ENCODE peak calls at places on chromosomes 12 and 14, in eight cellular contexts. One of them, this sample, is unnamed. For H3K36me3 and H3K9me3, the result is how much of the 10 kb centered on the place peaks cover.

GRCh38 chr14:49634547-49635334 is at the start of gene DNAAF2:
- DNase-seq in heart left ventricle: peak
- DNase-seq in endodermal cell: peak
- DNase-seq in prostate gland: peak
- DNase-seq in mucosa of descending colon: peak
- DNase-seq in thyroid gland: peak
- DNase-seq in neuronal stem cell: peak
- DNase-seq in OCI-LY7: peak
- DNase-seq in this sample: peak

GRCh38 chr12:47547077-47547476 is 158.8 kb downstream of the RPAP3 start:
- DNase-seq in heart left ventricle: no peak
- DNase-seq in endodermal cell: peak
- DNase-seq in prostate gland: no peak
- DNase-seq in mucosa of descending colon: no peak
- DNase-seq in thyroid gland: no peak
- DNase-seq in neuronal stem cell: no peak
- DNase-seq in OCI-LY7: no peak
- DNase-seq in this sample: no peak

GRCh38 chr14:83561261-83561660 is 1968.7 kb upstream of the FLRT2 start:
- DNase-seq in heart left ventricle: no peak
- DNase-seq in endodermal cell: no peak
- DNase-seq in prostate gland: no peak
- DNase-seq in mucosa of descending colon: no peak
- DNase-seq in thyroid gland: no peak
- DNase-seq in neuronal stem cell: no peak
- DNase-seq in OCI-LY7: no peak
- DNase-seq in this sample: no peak

GRCh38 chr12:22264380-22264779 is 70.1 kb downstream of the ST8SIA1 start:
- DNase-seq in heart left ventricle: no peak
- DNase-seq in endodermal cell: no peak
- DNase-seq in prostate gland: no peak
- DNase-seq in mucosa of descending colon: no peak
- DNase-seq in thyroid gland: no peak
- DNase-seq in neuronal stem cell: no peak
- DNase-seq in OCI-LY7: no peak
- DNase-seq in this sample: no peak

GRCh38 chr12:979355-979754 is 11.7 kb upstream of the ERC1 start:
- DNase-seq in heart left ventricle: no peak
- DNase-seq in endodermal cell: no peak
- DNase-seq in prostate gland: no peak
- DNase-seq in mucosa of descending colon: no peak
- DNase-seq in thyroid gland: no peak
- DNase-seq in neuronal stem cell: no peak
- DNase-seq in OCI-LY7: no peak
- DNase-seq in this sample: no peak

GRCh38 chr14:92729632-92730358 is 18.6 kb downstream of the LGMN start:
- DNase-seq in heart left ventricle: no peak
- DNase-seq in endodermal cell: no peak
- DNase-seq in prostate gland: no peak
- DNase-seq in mucosa of descending colon: no peak
- DNase-seq in thyroid gland: no peak
- DNase-seq in neuronal stem cell: no peak
- DNase-seq in OCI-LY7: no peak
- DNase-seq in this sample: no peak

GRCh38 chr12:109295764-109296425 is 13.2 kb downstream of the FOXN4 start:
- DNase-seq in heart left ventricle: no peak
- DNase-seq in endodermal cell: no peak
- DNase-seq in prostate gland: no peak
- DNase-seq in mucosa of descending colon: no peak
- DNase-seq in thyroid gland: no peak
- DNase-seq in neuronal stem cell: no peak
- DNase-seq in OCI-LY7: no peak
- DNase-seq in this sample: no peak

GRCh38 chr12:1992732-1993131 is 11.5 kb downstream of the DCP1B start:
- DNase-seq in heart left ventricle: no peak
- DNase-seq in endodermal cell: no peak
- DNase-seq in prostate gland: no peak
- DNase-seq in mucosa of descending colon: peak
- DNase-seq in thyroid gland: no peak
- DNase-seq in neuronal stem cell: no peak
- DNase-seq in OCI-LY7: no peak
- DNase-seq in this sample: no peak

GRCh38 chr12:59078027-59078426 is 157.7 kb upstream of the LRIG3 start:
- DNase-seq in heart left ventricle: no peak
- DNase-seq in endodermal cell: no peak
- DNase-seq in prostate gland: no peak
- DNase-seq in mucosa of descending colon: no peak
- DNase-seq in thyroid gland: no peak
- DNase-seq in neuronal stem cell: no peak
- DNase-seq in OCI-LY7: no peak
- DNase-seq in this sample: no peak

GRCh38 chr14:20494935-20495766 is 10.2 kb upstream of the RNASE10 start:
- DNase-seq in heart left ventricle: no peak
- DNase-seq in endodermal cell: no peak
- DNase-seq in prostate gland: peak
- DNase-seq in mucosa of descending colon: no peak
- DNase-seq in thyroid gland: no peak
- DNase-seq in neuronal stem cell: no peak
- DNase-seq in OCI-LY7: no peak
- DNase-seq in this sample: no peak

GRCh38 chr14:36069535-36069900 is 107.0 kb downstream of the PTCSC3 start:
- DNase-seq in heart left ventricle: no peak
- DNase-seq in endodermal cell: peak
- DNase-seq in prostate gland: peak
- DNase-seq in mucosa of descending colon: peak
- DNase-seq in thyroid gland: peak
- DNase-seq in neuronal stem cell: peak
- DNase-seq in OCI-LY7: peak
- DNase-seq in this sample: peak

GRCh38 chr12:87967871-87968270 is 61.3 kb downstream of the C12orf50 start:
- DNase-seq in heart left ventricle: no peak
- DNase-seq in endodermal cell: no peak
- DNase-seq in prostate gland: no peak
- DNase-seq in mucosa of descending colon: no peak
- DNase-seq in thyroid gland: no peak
- DNase-seq in neuronal stem cell: no peak
- DNase-seq in OCI-LY7: no peak
- DNase-seq in this sample: no peak

GRCh38 chr12:28552472-28553061 is 362.3 kb downstream of the CCDC91 start:
- DNase-seq in heart left ventricle: no peak
- DNase-seq in endodermal cell: no peak
- DNase-seq in prostate gland: no peak
- DNase-seq in mucosa of descending colon: no peak
- DNase-seq in thyroid gland: no peak
- DNase-seq in neuronal stem cell: no peak
- DNase-seq in OCI-LY7: no peak
- DNase-seq in this sample: no peak

GRCh38 chr12:121762269-121762668 is 31.2 kb downstream of the RHOF start:
- DNase-seq in heart left ventricle: no peak
- DNase-seq in endodermal cell: no peak
- DNase-seq in prostate gland: no peak
- DNase-seq in mucosa of descending colon: no peak
- DNase-seq in thyroid gland: peak
- DNase-seq in neuronal stem cell: no peak
- DNase-seq in OCI-LY7: no peak
- DNase-seq in this sample: no peak

GRCh38 chr12:26117321-26117720 is 7.5 kb downstream of the BHLHE41 start:
- DNase-seq in heart left ventricle: no peak
- DNase-seq in endodermal cell: no peak
- DNase-seq in prostate gland: no peak
- DNase-seq in mucosa of descending colon: no peak
- DNase-seq in thyroid gland: no peak
- DNase-seq in neuronal stem cell: no peak
- DNase-seq in OCI-LY7: no peak
- DNase-seq in this sample: no peak

DNA sequence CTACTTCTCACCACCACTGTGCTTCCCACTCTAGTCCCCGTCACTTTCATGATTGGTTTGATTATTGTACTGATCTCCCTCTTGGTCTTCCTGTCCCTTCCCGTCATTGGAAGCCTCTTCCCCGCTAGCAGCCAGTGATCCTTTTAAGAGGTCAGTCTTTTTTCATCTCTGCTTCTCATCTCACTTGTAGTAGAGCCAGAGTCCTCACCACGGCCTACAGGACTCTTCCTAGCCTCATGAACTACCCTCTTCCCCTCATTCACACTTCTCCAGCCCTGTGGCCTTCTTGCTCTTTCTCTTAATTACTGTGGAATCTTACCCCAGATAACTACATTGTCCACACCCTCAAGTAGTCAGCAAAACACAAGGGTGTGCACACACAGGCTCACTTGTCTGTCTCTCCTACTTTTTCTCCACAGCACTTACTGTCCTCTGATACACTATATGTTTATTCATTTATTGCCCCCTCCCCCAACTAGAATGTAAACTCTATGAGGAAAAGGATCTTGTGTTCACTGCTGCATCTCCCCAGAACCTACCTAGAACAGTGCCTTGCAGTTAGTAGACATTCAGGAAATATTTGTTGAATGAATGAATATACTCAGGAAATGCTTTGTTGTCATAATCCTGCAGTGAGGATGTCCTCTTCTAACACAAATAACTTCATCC is 66.3 kb downstream of the CKB start:
- DNase-seq in heart left ventricle: no peak
- DNase-seq in endodermal cell: peak
- DNase-seq in prostate gland: no peak
- DNase-seq in mucosa of descending colon: no peak
- DNase-seq in thyroid gland: no peak
- DNase-seq in neuronal stem cell: no peak
- DNase-seq in OCI-LY7: no peak
- DNase-seq in this sample: no peak
- H3K36me3 ChIP-seq in heart left ventricle: under half
- H3K36me3 ChIP-seq in endodermal cell: under half
- H3K36me3 ChIP-seq in prostate gland: under half
- H3K36me3 ChIP-seq in mucosa of descending colon: under half
- H3K36me3 ChIP-seq in thyroid gland: under half
- H3K36me3 ChIP-seq in neuronal stem cell: under half
- H3K36me3 ChIP-seq in OCI-LY7: under half
- H3K36me3 ChIP-seq in this sample: under half

GRCh38 chr14:25430808-25431207 is 380.9 kb upstream of the STXBP6 start:
- DNase-seq in heart left ventricle: no peak
- DNase-seq in endodermal cell: no peak
- DNase-seq in prostate gland: no peak
- DNase-seq in mucosa of descending colon: no peak
- DNase-seq in thyroid gland: no peak
- DNase-seq in neuronal stem cell: no peak
- DNase-seq in OCI-LY7: no peak
- DNase-seq in this sample: no peak
- H3K9me3 ChIP-seq in heart left ventricle: under half
- H3K9me3 ChIP-seq in endodermal cell: under half
- H3K9me3 ChIP-seq in prostate gland: under half
- H3K9me3 ChIP-seq in mucosa of descending colon: under half
- H3K9me3 ChIP-seq in thyroid gland: under half
- H3K9me3 ChIP-seq in neuronal stem cell: under half
- H3K9me3 ChIP-seq in OCI-LY7: under half
- H3K9me3 ChIP-seq in this sample: under half

GRCh38 chr12:117167769-117168168 is 22.5 kb downstream of the FBXO21 start:
- DNase-seq in heart left ventricle: no peak
- DNase-seq in endodermal cell: no peak
- DNase-seq in prostate gland: no peak
- DNase-seq in mucosa of descending colon: no peak
- DNase-seq in thyroid gland: no peak
- DNase-seq in neuronal stem cell: no peak
- DNase-seq in OCI-LY7: no peak
- DNase-seq in this sample: no peak
- H3K36me3 ChIP-seq in heart left ventricle: half or more
- H3K36me3 ChIP-seq in endodermal cell: half or more
- H3K36me3 ChIP-seq in prostate gland: under half
- H3K36me3 ChIP-seq in mucosa of descending colon: under half
- H3K36me3 ChIP-seq in thyroid gland: half or more
- H3K36me3 ChIP-seq in neuronal stem cell: under half
- H3K36me3 ChIP-seq in OCI-LY7: half or more
- H3K36me3 ChIP-seq in this sample: under half

GRCh38 chr12:49567302-49567610 is 686 bp downstream of the MCRS1 start:
- DNase-seq in heart left ventricle: no peak
- DNase-seq in endodermal cell: no peak
- DNase-seq in prostate gland: no peak
- DNase-seq in mucosa of descending colon: no peak
- DNase-seq in thyroid gland: no peak
- DNase-seq in neuronal stem cell: no peak
- DNase-seq in OCI-LY7: no peak
- DNase-seq in this sample: no peak

GRCh38 chr12:49564241-49565118 is 3.5 kb downstream of the MCRS1 start:
- DNase-seq in heart left ventricle: no peak
- DNase-seq in endodermal cell: no peak
- DNase-seq in prostate gland: no peak
- DNase-seq in mucosa of descending colon: no peak
- DNase-seq in thyroid gland: no peak
- DNase-seq in neuronal stem cell: no peak
- DNase-seq in OCI-LY7: no peak
- DNase-seq in this sample: no peak

GRCh38 chr12:49566361-49566760 is 1.6 kb downstream of the MCRS1 start:
- DNase-seq in heart left ventricle: no peak
- DNase-seq in endodermal cell: no peak
- DNase-seq in prostate gland: no peak
- DNase-seq in mucosa of descending colon: no peak
- DNase-seq in thyroid gland: no peak
- DNase-seq in neuronal stem cell: no peak
- DNase-seq in OCI-LY7: no peak
- DNase-seq in this sample: no peak

GRCh38 chr12:49565119-49565955 is 2.6 kb downstream of the MCRS1 start:
- DNase-seq in heart left ventricle: no peak
- DNase-seq in endodermal cell: no peak
- DNase-seq in prostate gland: no peak
- DNase-seq in mucosa of descending colon: no peak
- DNase-seq in thyroid gland: no peak
- DNase-seq in neuronal stem cell: no peak
- DNase-seq in OCI-LY7: no peak
- DNase-seq in this sample: no peak

DNA sequence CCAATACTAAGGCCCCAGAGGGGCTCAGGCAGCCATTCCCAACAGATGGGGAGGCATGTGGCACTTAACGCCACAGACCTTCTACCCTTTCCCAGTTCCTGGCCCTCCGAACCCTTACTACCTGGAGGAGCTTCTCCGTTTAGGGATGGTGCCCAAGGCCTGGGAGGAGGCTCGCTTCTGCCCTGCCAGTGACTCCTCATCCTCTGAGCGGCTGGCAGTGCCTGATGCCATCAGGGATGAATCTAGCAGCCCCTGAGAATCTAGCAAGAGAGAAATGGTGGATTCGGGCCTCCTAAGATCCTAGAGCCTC is 2.0 kb downstream of the MCRS1 start:
- DNase-seq in heart left ventricle: no peak
- DNase-seq in endodermal cell: no peak
- DNase-seq in prostate gland: no peak
- DNase-seq in mucosa of descending colon: no peak
- DNase-seq in thyroid gland: no peak
- DNase-seq in neuronal stem cell: no peak
- DNase-seq in OCI-LY7: no peak
- DNase-seq in this sample: no peak
- H3K9me3 ChIP-seq in heart left ventricle: under half
- H3K9me3 ChIP-seq in endodermal cell: under half
- H3K9me3 ChIP-seq in prostate gland: under half
- H3K9me3 ChIP-seq in mucosa of descending colon: under half
- H3K9me3 ChIP-seq in thyroid gland: under half
- H3K9me3 ChIP-seq in neuronal stem cell: under half
- H3K9me3 ChIP-seq in OCI-LY7: under half
- H3K9me3 ChIP-seq in this sample: under half